ENCODE peak calls at places on chromosomes 4 and X, in nine cellular contexts. One of them, this sample, is unnamed. For H3K36me3, the result is how much of the 10 kb centered on the place peaks cover.

GRCh38 chrX:48726596-48726995 is 30.1 kb downstream of the SUV39H1 start:
- DNase-seq in HCT116: no peak
- DNase-seq in hepatocyte: no peak
- DNase-seq in neural progenitor cell: no peak
- DNase-seq in PC-3: no peak
- DNase-seq in MM.1S: no peak
- DNase-seq in GM23338: no peak
- DNase-seq in SK-N-SH: no peak
- DNase-seq in OCI-LY7: no peak
- DNase-seq in this sample: no peak

GRCh38 chr4:166121897-166122296 is 248.9 kb downstream of the TLL1 start:
- DNase-seq in SK-N-SH: no peak
- DNase-seq in neural progenitor cell: no peak
- DNase-seq in MM.1S: no peak
- DNase-seq in hepatocyte: no peak
- DNase-seq in PC-3: no peak
- DNase-seq in HCT116: no peak
- DNase-seq in GM23338: no peak
- DNase-seq in OCI-LY7: no peak
- DNase-seq in this sample: no peak

GRCh38 chrX:31656013-31656412 is 584.2 kb upstream of the FTHL17 start:
- DNase-seq in PC-3: no peak
- DNase-seq in OCI-LY7: no peak
- DNase-seq in hepatocyte: no peak
- DNase-seq in neural progenitor cell: no peak
- DNase-seq in MM.1S: no peak
- DNase-seq in HCT116: no peak
- DNase-seq in SK-N-SH: no peak
- DNase-seq in GM23338: no peak
- DNase-seq in this sample: peak

GRCh38 chr4:177080388-177080787 is 229.3 kb upstream of the NEIL3 start:
- DNase-seq in HCT116: no peak
- DNase-seq in GM23338: no peak
- DNase-seq in hepatocyte: no peak
- DNase-seq in PC-3: no peak
- DNase-seq in neural progenitor cell: no peak
- DNase-seq in SK-N-SH: no peak
- DNase-seq in OCI-LY7: no peak
- DNase-seq in MM.1S: peak
- DNase-seq in this sample: no peak

GRCh38 chrX:53223068-53223693 is 1.8 kb downstream of the KDM5C start:
- DNase-seq in GM23338: no peak
- DNase-seq in HCT116: no peak
- DNase-seq in hepatocyte: no peak
- DNase-seq in PC-3: peak
- DNase-seq in OCI-LY7: no peak
- DNase-seq in neural progenitor cell: peak
- DNase-seq in SK-N-SH: no peak
- DNase-seq in MM.1S: no peak
- DNase-seq in this sample: peak

GRCh38 chr4:188934320-188934975 is 795.2 kb downstream of the TRIML1 start:
- DNase-seq in OCI-LY7: no peak
- DNase-seq in MM.1S: no peak
- DNase-seq in GM23338: no peak
- DNase-seq in HCT116: peak
- DNase-seq in PC-3: peak
- DNase-seq in neural progenitor cell: no peak
- DNase-seq in SK-N-SH: no peak
- DNase-seq in hepatocyte: no peak
- DNase-seq in this sample: peak

GRCh38 chr4:105666693-105667092 is 41.8 kb downstream of the INTS12 start:
- DNase-seq in OCI-LY7: peak
- DNase-seq in hepatocyte: peak
- DNase-seq in HCT116: no peak
- DNase-seq in GM23338: peak
- DNase-seq in PC-3: peak
- DNase-seq in neural progenitor cell: peak
- DNase-seq in MM.1S: peak
- DNase-seq in SK-N-SH: no peak
- DNase-seq in this sample: peak

GRCh38 chr4:113042502-113042901 is 7.0 kb upstream of the ANK2 start:
- DNase-seq in hepatocyte: no peak
- DNase-seq in PC-3: no peak
- DNase-seq in MM.1S: no peak
- DNase-seq in GM23338: no peak
- DNase-seq in neural progenitor cell: no peak
- DNase-seq in OCI-LY7: no peak
- DNase-seq in SK-N-SH: no peak
- DNase-seq in HCT116: no peak
- DNase-seq in this sample: no peak

GRCh38 chrX:82756272-82756671 is 751.8 kb upstream of the POU3F4 start:
- DNase-seq in HCT116: no peak
- DNase-seq in SK-N-SH: no peak
- DNase-seq in GM23338: no peak
- DNase-seq in PC-3: peak
- DNase-seq in hepatocyte: no peak
- DNase-seq in MM.1S: no peak
- DNase-seq in neural progenitor cell: no peak
- DNase-seq in OCI-LY7: no peak
- DNase-seq in this sample: no peak

GRCh38 chrX:130680164-130681035 is 222.6 kb downstream of the ENOX2 start:
- DNase-seq in MM.1S: no peak
- DNase-seq in hepatocyte: no peak
- DNase-seq in GM23338: no peak
- DNase-seq in HCT116: no peak
- DNase-seq in OCI-LY7: no peak
- DNase-seq in PC-3: no peak
- DNase-seq in neural progenitor cell: no peak
- DNase-seq in SK-N-SH: no peak
- DNase-seq in this sample: peak

GRCh38 chr4:141853091-141853734 is 216.8 kb downstream of the IL15 start:
- DNase-seq in MM.1S: no peak
- DNase-seq in HCT116: no peak
- DNase-seq in PC-3: peak
- DNase-seq in GM23338: no peak
- DNase-seq in OCI-LY7: no peak
- DNase-seq in neural progenitor cell: no peak
- DNase-seq in hepatocyte: peak
- DNase-seq in SK-N-SH: no peak
- DNase-seq in this sample: no peak

GRCh38 chr4:173448103-173448502 is 49.2 kb upstream of the SCRG1 start:
- DNase-seq in neural progenitor cell: no peak
- DNase-seq in GM23338: no peak
- DNase-seq in HCT116: no peak
- DNase-seq in PC-3: no peak
- DNase-seq in hepatocyte: no peak
- DNase-seq in MM.1S: no peak
- DNase-seq in SK-N-SH: peak
- DNase-seq in OCI-LY7: no peak
- DNase-seq in this sample: peak

GRCh38 chr4:108313546-108314339 is 145.0 kb upstream of the LEF1 start:
- DNase-seq in HCT116: no peak
- DNase-seq in OCI-LY7: no peak
- DNase-seq in MM.1S: no peak
- DNase-seq in hepatocyte: no peak
- DNase-seq in SK-N-SH: no peak
- DNase-seq in neural progenitor cell: no peak
- DNase-seq in GM23338: peak
- DNase-seq in PC-3: no peak
- DNase-seq in this sample: no peak

GRCh38 chrX:119783026-119783425 is 8.4 kb downstream of the RPL39 start:
- DNase-seq in PC-3: no peak
- DNase-seq in GM23338: no peak
- DNase-seq in MM.1S: no peak
- DNase-seq in hepatocyte: no peak
- DNase-seq in neural progenitor cell: no peak
- DNase-seq in HCT116: no peak
- DNase-seq in OCI-LY7: no peak
- DNase-seq in SK-N-SH: no peak
- DNase-seq in this sample: no peak

DNA sequence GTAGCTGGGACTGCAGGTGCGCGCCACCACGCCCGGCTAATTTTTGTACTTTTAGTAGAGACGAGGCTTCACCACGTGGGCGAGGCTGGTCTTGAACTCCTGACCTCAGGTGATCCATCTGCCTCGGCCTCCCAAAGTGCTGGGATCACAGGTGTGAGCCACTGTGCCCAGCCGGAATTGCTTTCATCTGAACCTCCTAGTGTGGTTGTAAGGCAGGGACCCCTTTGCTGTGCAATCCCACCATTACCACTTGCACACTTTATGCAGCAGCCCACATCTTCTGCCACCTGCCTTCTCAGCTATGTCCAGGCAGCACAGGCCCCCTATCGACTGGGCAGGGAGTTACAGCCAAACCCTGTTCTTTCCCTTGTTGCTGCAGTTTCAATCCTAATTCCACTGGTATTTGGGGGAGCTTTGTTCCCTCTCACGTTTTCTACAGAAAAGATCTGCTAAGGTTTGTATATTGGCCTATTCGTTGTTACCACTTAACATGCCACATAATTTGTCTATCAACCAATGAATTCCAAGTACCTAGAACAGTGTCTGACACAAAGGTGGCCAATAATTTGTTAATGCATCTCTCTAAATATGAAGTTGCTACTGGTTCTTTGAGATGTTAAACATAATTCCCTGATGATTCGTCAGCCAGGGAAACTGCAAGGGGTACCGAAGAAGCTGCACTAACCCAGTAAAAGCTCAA is 6.5 kb downstream of the RPL39 start:
- DNase-seq in MM.1S: peak
- DNase-seq in hepatocyte: no peak
- DNase-seq in OCI-LY7: peak
- DNase-seq in HCT116: no peak
- DNase-seq in SK-N-SH: peak
- DNase-seq in GM23338: peak
- DNase-seq in neural progenitor cell: peak
- DNase-seq in PC-3: peak
- DNase-seq in this sample: peak
- H3K36me3 ChIP-seq in MM.1S: under half
- H3K36me3 ChIP-seq in hepatocyte: under half
- H3K36me3 ChIP-seq in OCI-LY7: half or more
- H3K36me3 ChIP-seq in HCT116: under half
- H3K36me3 ChIP-seq in SK-N-SH: half or more
- H3K36me3 ChIP-seq in GM23338: under half
- H3K36me3 ChIP-seq in neural progenitor cell: under half
- H3K36me3 ChIP-seq in PC-3: under half
- H3K36me3 ChIP-seq in this sample: under half

DNA sequence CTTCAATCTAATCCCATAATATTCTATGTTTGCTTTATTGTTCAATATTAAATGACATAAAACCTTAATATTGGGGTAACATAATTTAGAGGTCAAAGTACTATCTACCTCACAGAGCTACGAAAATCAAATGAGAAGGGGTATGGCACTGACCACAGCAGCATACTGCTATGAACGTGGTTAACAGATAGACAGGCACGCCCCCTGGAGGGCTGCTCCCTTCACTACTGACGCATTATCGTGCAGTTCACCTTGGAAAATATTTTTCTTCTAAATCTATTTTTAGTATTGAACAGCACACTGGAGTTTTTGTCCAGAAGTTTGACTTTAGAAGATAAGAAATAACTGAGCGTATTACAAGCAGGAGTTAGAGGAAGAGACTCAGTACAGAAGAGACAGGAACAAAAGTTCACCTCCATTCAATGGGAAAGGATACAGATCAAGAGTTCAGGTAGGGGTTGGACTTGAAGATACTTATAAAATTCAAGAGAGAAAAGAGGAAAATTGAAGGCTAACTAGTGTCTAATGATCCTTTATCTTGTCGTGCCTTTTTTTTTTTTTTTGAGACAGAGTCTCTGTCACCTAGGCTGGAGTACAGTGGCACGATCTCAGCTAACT is 22.7 kb downstream of the MAP9 start:
- DNase-seq in MM.1S: peak
- DNase-seq in SK-N-SH: peak
- DNase-seq in hepatocyte: peak
- DNase-seq in PC-3: peak
- DNase-seq in GM23338: peak
- DNase-seq in HCT116: peak
- DNase-seq in OCI-LY7: peak
- DNase-seq in neural progenitor cell: peak
- DNase-seq in this sample: peak
- TF ChIP-seq EZH2phosphoT487 in MM.1S: no peak
- TF ChIP-seq EZH2phosphoT487 in SK-N-SH: no peak
- TF ChIP-seq EZH2phosphoT487 in hepatocyte: no peak
- TF ChIP-seq EZH2phosphoT487 in PC-3: no peak
- TF ChIP-seq EZH2phosphoT487 in GM23338: no peak
- TF ChIP-seq EZH2phosphoT487 in HCT116: no peak
- TF ChIP-seq EZH2phosphoT487 in OCI-LY7: no peak
- TF ChIP-seq EZH2phosphoT487 in neural progenitor cell: no peak
- TF ChIP-seq EZH2phosphoT487 in this sample: no peak

GRCh38 chr4:145867416-145867815 is 71.2 kb downstream of the ZNF827 start:
- DNase-seq in neural progenitor cell: no peak
- DNase-seq in SK-N-SH: no peak
- DNase-seq in GM23338: no peak
- DNase-seq in PC-3: no peak
- DNase-seq in HCT116: no peak
- DNase-seq in OCI-LY7: no peak
- DNase-seq in hepatocyte: no peak
- DNase-seq in MM.1S: no peak
- DNase-seq in this sample: no peak

GRCh38 chr4:145863191-145863590 is 75.4 kb downstream of the ZNF827 start:
- DNase-seq in hepatocyte: no peak
- DNase-seq in GM23338: no peak
- DNase-seq in SK-N-SH: no peak
- DNase-seq in MM.1S: no peak
- DNase-seq in PC-3: no peak
- DNase-seq in HCT116: no peak
- DNase-seq in neural progenitor cell: no peak
- DNase-seq in OCI-LY7: no peak
- DNase-seq in this sample: no peak

GRCh38 chr4:145865274-145865941 is 73.2 kb downstream of the ZNF827 start:
- DNase-seq in SK-N-SH: no peak
- DNase-seq in hepatocyte: no peak
- DNase-seq in GM23338: no peak
- DNase-seq in neural progenitor cell: no peak
- DNase-seq in HCT116: no peak
- DNase-seq in MM.1S: no peak
- DNase-seq in OCI-LY7: no peak
- DNase-seq in PC-3: no peak
- DNase-seq in this sample: no peak

GRCh38 chr4:145861331-145862318 is 77.0 kb downstream of the ZNF827 start:
- DNase-seq in PC-3: no peak
- DNase-seq in HCT116: no peak
- DNase-seq in hepatocyte: no peak
- DNase-seq in neural progenitor cell: no peak
- DNase-seq in SK-N-SH: no peak
- DNase-seq in OCI-LY7: no peak
- DNase-seq in MM.1S: no peak
- DNase-seq in GM23338: peak
- DNase-seq in this sample: peak
- H3K27ac ChIP-seq in PC-3: no peak
- H3K27ac ChIP-seq in HCT116: no peak
- H3K27ac ChIP-seq in hepatocyte: no peak
- H3K27ac ChIP-seq in neural progenitor cell: no peak
- H3K27ac ChIP-seq in SK-N-SH: peak
- H3K27ac ChIP-seq in OCI-LY7: no peak
- H3K27ac ChIP-seq in MM.1S: no peak
- H3K27ac ChIP-seq in GM23338: peak
- H3K27ac ChIP-seq in this sample: peak

DNA sequence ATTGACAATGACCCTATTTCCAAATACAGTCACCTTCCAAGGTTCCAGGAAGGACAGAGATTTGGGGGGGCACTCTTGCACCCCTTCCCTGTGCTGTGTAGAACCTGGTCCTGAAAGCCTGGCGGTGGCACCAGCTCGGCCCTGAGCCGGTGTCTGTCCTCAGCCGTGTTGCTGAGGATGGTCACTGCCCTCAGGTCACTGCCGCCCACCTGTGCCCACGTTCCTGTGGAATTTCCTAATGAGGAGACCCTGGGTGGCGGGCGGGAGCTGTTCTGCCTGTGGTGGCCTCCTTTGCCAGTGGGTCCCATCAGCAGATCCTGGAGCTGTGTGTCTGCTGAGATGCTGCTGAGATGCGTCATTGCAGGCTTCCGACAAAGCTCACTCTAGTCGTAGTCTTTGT is 32.9 kb downstream of the NELFA start:
- DNase-seq in GM23338: no peak
- DNase-seq in SK-N-SH: no peak
- DNase-seq in MM.1S: no peak
- DNase-seq in HCT116: no peak
- DNase-seq in neural progenitor cell: no peak
- DNase-seq in PC-3: no peak
- DNase-seq in OCI-LY7: no peak
- DNase-seq in hepatocyte: no peak
- DNase-seq in this sample: no peak
- H3K36me3 ChIP-seq in GM23338: under half
- H3K36me3 ChIP-seq in SK-N-SH: half or more
- H3K36me3 ChIP-seq in MM.1S: under half
- H3K36me3 ChIP-seq in HCT116: under half
- H3K36me3 ChIP-seq in neural progenitor cell: under half
- H3K36me3 ChIP-seq in PC-3: under half
- H3K36me3 ChIP-seq in OCI-LY7: half or more
- H3K36me3 ChIP-seq in hepatocyte: under half
- H3K36me3 ChIP-seq in this sample: under half

This sample was measured in GM23248.